ENCODE peak calls at places on chromosomes 13 and 19, in seven cellular contexts. E, O, H, X, B, A and D are unnamed samples. For H3K27me3, the result is how much of the 10 kb centered on the place peaks cover.

GRCh38 chr13:33676700-33677048 is 141.3 kb upstream of the RFC3 start:
- DNase-seq in B (peak), A (no peak), H (no peak), X (peak), O (peak), E (no peak), D (no peak)

GRCh38 chr19:32224371-32225244 is 120.8 kb upstream of the ZNF507 start:
- DNase-seq in H (peak), B (peak), O (peak), X (peak), E (no peak), A (no peak), D (no peak)

GRCh38 chr13:26549713-26550112 is 7.8 kb upstream of the WASF3 start:
- DNase-seq in O (no peak), B (no peak), E (no peak), H (no peak), A (no peak), X (no peak), D (no peak)

GRCh38 chr13:94825507-94825906 is 113.2 kb upstream of the SOX21 start:
- DNase-seq in X (peak), O (peak), H (no peak), E (no peak), A (no peak), B (peak), D (no peak)

GRCh38 chr13:96700657-96701056 is 293.6 kb downstream of the OXGR1 start:
- DNase-seq in O (no peak), H (no peak), A (no peak), E (no peak), X (no peak), B (no peak), D (no peak)

GRCh38 chr13:21611385-21611784 is 7.4 kb upstream of the MICU2 start:
- DNase-seq in H (no peak), X (no peak), O (no peak), E (no peak), B (no peak), A (no peak), D (no peak)

GRCh38 chr13:29507356-29507755 is 88.1 kb downstream of the SLC7A1 start:
- DNase-seq in B (peak), O (no peak), A (no peak), E (no peak), X (no peak), H (no peak), D (peak)

GRCh38 chr19:46551175-46551574 is 50.0 kb upstream of the CALM3 start:
- DNase-seq in X (no peak), O (no peak), B (no peak), H (no peak), A (no peak), E (no peak), D (no peak)

GRCh38 chr19:38227272-38228004 is 3.4 kb upstream of the DPF1 start:
- DNase-seq in A (no peak), E (no peak), X (no peak), H (no peak), B (no peak), O (no peak), D (no peak)

DNA sequence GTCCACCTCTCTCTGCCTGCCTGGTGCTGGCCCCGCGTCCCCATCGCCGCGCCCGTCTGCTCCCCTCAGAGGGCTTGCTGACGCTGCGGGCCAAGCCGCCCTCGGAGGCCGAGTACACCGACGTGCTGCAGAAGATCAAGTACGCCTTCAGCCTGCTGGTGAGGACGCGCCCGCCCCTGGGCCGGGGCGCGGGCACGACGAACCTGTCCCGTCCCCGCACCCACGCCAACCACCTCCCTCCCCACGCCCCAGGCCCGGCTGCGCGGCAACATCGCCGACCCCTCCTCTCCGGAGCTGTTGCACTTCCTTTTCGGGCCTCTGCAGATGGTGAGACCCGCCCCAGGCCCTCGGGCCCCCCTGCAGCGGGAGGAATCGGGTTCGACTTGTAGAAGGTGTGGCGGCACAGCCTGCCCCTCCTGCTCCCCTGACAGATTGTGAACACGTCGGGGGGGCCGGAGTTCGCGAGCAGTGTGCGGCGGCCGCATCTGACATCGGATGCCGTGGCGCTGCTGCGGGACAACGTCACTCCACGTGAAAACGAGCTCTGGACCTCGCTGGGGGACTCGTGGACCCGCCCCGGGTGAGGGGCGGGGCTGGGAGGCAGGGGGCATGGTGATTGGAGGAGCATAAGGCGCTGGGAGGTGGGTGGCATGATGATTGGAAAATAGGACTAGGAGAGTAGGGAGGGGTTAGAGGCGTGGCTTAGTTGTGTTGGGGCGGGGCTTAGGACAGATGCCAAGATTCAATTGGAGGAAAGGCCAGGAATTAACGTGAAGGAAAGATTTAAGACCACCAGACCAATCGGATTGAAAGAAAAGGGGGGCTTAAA is 6.6 kb downstream of the EPS8L1 start:
- DNase-seq in H (peak), E (no peak), A (no peak), O (peak), B (no peak), X (no peak), D (no peak)
- H3K4me3 ChIP-seq in H (peak), E (no peak), A (peak), O (no peak), B (no peak), X (no peak), D (peak)

GRCh38 chr13:101916758-101917474 is 464.4 kb downstream of the ITGBL1 start:
- DNase-seq in H (no peak), B (no peak), O (no peak), X (no peak), A (no peak), E (no peak), D (no peak)

GRCh38 chr13:101916108-101916757 is 463.8 kb downstream of the ITGBL1 start:
- DNase-seq in E (no peak), H (no peak), X (no peak), O (peak), B (peak), A (no peak), D (no peak)

GRCh38 chr13:101915755-101916107 is 463.3 kb downstream of the ITGBL1 start:
- DNase-seq in X (no peak), E (no peak), O (no peak), B (no peak), A (no peak), H (no peak), D (no peak)

GRCh38 chr13:101917475-101917810 is 465.0 kb downstream of the ITGBL1 start:
- DNase-seq in X (no peak), B (no peak), A (no peak), E (no peak), H (no peak), O (no peak), D (no peak)

GRCh38 chr13:101915333-101915732 is 462.9 kb downstream of the ITGBL1 start:
- DNase-seq in A (no peak), E (no peak), B (no peak), H (no peak), O (no peak), X (no peak), D (no peak)
- H3K27me3 ChIP-seq in A (under half), E (under half), B (under half), H (under half), O (under half), X (half or more), D (under half)

GRCh38 chr19:1412323-1412923 is 5.0 kb downstream of the DAZAP1 start:
- DNase-seq in A (no peak), H (no peak), E (no peak), X (no peak), O (no peak), B (no peak), D (no peak)

GRCh38 chr19:1412995-1413889 is 5.9 kb downstream of the DAZAP1 start:
- DNase-seq in X (no peak), H (no peak), B (no peak), O (no peak), A (no peak), E (no peak), D (no peak)

GRCh38 chr19:1410136-1410786 is 2.9 kb downstream of the DAZAP1 start:
- DNase-seq in A (no peak), X (no peak), O (peak), B (peak), E (no peak), H (no peak), D (no peak)

GRCh38 chr19:1410789-1411188 is 3.4 kb downstream of the DAZAP1 start:
- DNase-seq in O (no peak), B (no peak), X (no peak), E (no peak), H (no peak), A (no peak), D (no peak)

DNA sequence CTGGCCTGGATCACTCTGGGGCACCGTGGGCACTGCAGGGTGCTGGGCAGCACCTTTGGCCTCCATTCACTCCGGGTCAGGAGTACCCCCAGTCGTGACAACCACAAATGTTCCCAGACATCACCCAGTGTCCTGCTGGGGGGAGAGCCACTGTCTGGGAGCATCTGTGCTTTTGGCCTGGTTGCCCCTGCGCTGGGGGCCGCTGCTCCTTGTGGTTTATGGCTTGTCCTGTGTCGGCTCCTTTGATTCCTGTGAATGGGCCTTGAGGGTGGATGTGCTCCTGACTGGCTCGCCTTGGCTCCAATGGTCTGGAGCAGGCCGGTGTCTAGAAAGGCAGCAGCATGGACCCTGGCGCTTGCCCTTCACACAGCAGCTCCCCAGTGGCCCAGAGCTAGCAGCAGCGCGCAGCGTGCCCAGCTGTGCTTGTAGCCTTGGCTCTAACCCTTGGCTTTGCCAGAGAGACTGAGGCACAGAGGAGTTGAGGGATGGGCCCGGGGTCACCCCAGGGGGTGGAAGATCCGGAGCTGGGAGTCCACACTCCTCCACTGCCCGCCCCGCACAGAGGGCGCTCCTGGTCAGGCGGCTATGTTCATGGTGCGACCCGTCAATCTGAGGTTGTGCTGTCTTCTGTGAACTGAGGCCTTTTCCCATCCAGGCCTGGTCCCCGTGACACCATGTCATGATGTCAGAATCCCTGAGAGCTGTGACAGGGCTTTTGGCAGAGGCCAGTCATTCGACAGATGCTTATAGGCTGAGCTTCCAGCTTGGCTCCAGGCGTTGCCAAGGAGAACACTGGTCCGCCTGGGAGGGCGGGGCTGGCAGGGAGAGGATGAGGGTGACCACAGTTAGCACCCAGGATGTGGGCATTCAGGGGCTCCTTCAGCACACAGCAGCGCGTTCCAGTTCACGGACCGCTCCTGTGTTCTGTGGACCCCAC is 4.1 kb downstream of the DAZAP1 start:
- DNase-seq in B (no peak), E (no peak), A (no peak), X (peak), H (peak), O (peak), D (no peak)
- H3K4me3 ChIP-seq in B (no peak), E (no peak), A (no peak), X (no peak), H (peak), O (no peak), D (no peak)

GRCh38 chr19:50820549-50821247 is 2.9 kb downstream of the KLK1 start:
- DNase-seq in A (no peak), O (no peak), E (no peak), H (no peak), X (peak), B (no peak), D (no peak)

GRCh38 chr19:50817941-50818858 is 5.4 kb downstream of the KLK1 start:
- DNase-seq in X (peak), E (peak), H (peak), A (no peak), B (peak), O (no peak), D (no peak)

GRCh38 chr19:50818859-50819472 is 4.6 kb downstream of the KLK1 start:
- DNase-seq in A (no peak), E (no peak), B (no peak), X (no peak), H (no peak), O (no peak), D (no peak)

GRCh38 chr19:50820086-50820485 is 3.5 kb downstream of the KLK1 start:
- DNase-seq in E (no peak), B (no peak), A (no peak), H (no peak), X (peak), O (no peak), D (no peak)

GRCh38 chr19:50819636-50820035 is 4.0 kb downstream of the KLK1 start:
- DNase-seq in A (no peak), H (no peak), B (no peak), X (no peak), O (no peak), E (no peak), D (no peak)
- H3K27me3 ChIP-seq in A (under half), H (under half), B (under half), X (half or more), O (under half), E (under half), D (under half)

GRCh38 chr19:17754634-17755532 is 3.6 kb downstream of the FCHO1 start:
- DNase-seq in X (no peak), A (no peak), B (no peak), O (no peak), H (no peak), E (no peak), D (no peak)
- H3K4me3 ChIP-seq in X (no peak), A (no peak), B (no peak), O (no peak), H (no peak), E (no peak), D (no peak)

GRCh38 chr19:54644056-54644455 is 13.8 kb downstream of the LILRB1 start:
- DNase-seq in H (no peak), X (peak), A (no peak), E (no peak), B (peak), O (no peak), D (no peak)

GRCh38 chr19:54633401-54633800 is 3.1 kb downstream of the LILRB1 start:
- DNase-seq in O (no peak), X (no peak), A (no peak), E (no peak), B (no peak), H (no peak), D (no peak)

GRCh38 chr19:54638683-54639082 is 8.4 kb downstream of the LILRB1 start:
- DNase-seq in A (no peak), O (no peak), E (no peak), B (no peak), X (no peak), H (no peak), D (no peak)
- H3K27me3 ChIP-seq in A (under half), O (under half), E (under half), B (under half), X (under half), H (under half), D (under half)

DNA sequence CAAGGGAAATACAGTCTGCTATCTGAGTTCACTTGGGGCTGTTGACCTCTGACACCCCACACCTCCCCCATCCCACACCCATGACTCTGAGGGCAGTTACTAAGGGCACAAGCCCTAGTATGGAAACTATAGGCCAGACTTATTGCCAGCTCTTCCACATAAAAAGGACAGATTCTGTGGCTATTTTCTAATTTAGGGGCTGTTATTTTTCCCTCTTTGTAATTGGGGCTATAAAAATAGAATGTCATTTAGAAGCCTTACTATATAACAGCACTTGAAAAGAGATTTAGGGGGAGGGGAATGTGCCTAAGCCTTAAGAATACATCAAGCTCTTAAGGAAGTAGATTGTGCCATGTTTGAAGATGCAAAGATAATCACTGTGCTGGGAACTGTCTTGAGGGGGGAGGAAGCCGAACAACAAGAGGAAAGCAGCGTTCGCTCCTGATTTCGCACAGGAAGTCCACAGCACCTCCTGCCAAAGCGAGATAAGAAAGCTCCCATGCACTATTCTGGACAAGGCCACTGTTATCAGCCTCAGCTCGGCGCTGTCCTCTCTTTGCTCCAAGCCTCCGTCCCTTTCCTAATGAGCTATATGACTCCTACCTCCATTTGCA is 86.6 kb downstream of the FLT1 start:
- DNase-seq in X (no peak), B (peak), O (no peak), A (no peak), H (no peak), E (no peak), D (no peak)
- H3K4me3 ChIP-seq in X (no peak), B (no peak), O (no peak), A (no peak), H (no peak), E (no peak), D (no peak)

DNA sequence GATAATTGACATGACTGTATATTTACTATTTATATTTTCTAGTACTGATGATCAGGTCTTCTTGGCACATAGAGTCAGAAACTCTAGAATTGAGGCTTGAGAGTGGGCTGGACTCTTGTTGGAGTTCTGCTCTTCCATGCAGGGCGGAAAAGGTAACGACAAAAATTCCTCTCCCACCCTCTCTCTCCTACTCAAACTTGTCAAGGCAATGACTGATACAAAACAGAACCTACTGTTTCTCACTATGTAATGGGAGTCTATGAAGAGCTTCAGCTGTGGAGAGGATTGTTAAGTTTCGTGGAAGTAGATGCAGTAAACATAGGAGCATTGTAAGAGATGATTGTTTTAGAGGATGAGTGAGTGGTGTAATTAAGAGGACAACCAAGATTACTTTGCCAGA is 8.8 kb downstream of the EDNRB start:
- DNase-seq in O (no peak), E (no peak), B (no peak), X (no peak), H (no peak), A (no peak), D (no peak)
- H3K27me3 ChIP-seq in O (under half), E (under half), B (under half), X (under half), H (under half), A (under half), D (under half)